ENCODE peak calls at places on chromosomes 4 and X, in four cellular contexts. One of them, this sample, is unnamed. For H3K4me1, the result is how much of the 10 kb centered on the place peaks cover.

GRCh38 chrX:148380107-148380506 is 120.3 kb upstream of the AFF2 start:
- DNase-seq in Peyer's patch: no peak
- DNase-seq in right cardiac atrium: no peak
- DNase-seq in right lobe of liver: no peak
- DNase-seq in this sample: no peak

GRCh38 chr4:126798214-126798613 is 834.5 kb upstream of the INTU start:
- DNase-seq in right lobe of liver: no peak
- DNase-seq in Peyer's patch: no peak
- DNase-seq in right cardiac atrium: no peak
- DNase-seq in this sample: no peak

GRCh38 chr4:54971474-54971950 is 153.9 kb downstream of the KDR start:
- DNase-seq in right cardiac atrium: no peak
- DNase-seq in Peyer's patch: no peak
- DNase-seq in right lobe of liver: no peak
- DNase-seq in this sample: no peak

GRCh38 chrX:122572461-122572860 is 611.6 kb upstream of the GRIA3 start:
- DNase-seq in Peyer's patch: no peak
- DNase-seq in right lobe of liver: no peak
- DNase-seq in right cardiac atrium: no peak
- DNase-seq in this sample: no peak

GRCh38 chr4:170988446-170988845 is 824.8 kb upstream of the GALNTL6 start:
- DNase-seq in right cardiac atrium: no peak
- DNase-seq in Peyer's patch: no peak
- DNase-seq in right lobe of liver: no peak
- DNase-seq in this sample: no peak

GRCh38 chr4:151045907-151046306 is 30.8 kb upstream of the LRBA start:
- DNase-seq in right lobe of liver: no peak
- DNase-seq in Peyer's patch: no peak
- DNase-seq in right cardiac atrium: no peak
- DNase-seq in this sample: no peak

GRCh38 chr4:147596377-147596776 is 20.8 kb upstream of the TMEM184C start:
- DNase-seq in right cardiac atrium: no peak
- DNase-seq in Peyer's patch: no peak
- DNase-seq in right lobe of liver: no peak
- DNase-seq in this sample: no peak

GRCh38 chrX:330726-331144 is 12.1 kb upstream of the GTPBP6 start:
- DNase-seq in Peyer's patch: no peak
- DNase-seq in right cardiac atrium: peak
- DNase-seq in right lobe of liver: peak
- DNase-seq in this sample: peak

GRCh38 chr4:185914583-185915199 is 102.7 kb upstream of the SORBS2 start:
- DNase-seq in right cardiac atrium: no peak
- DNase-seq in Peyer's patch: no peak
- DNase-seq in right lobe of liver: no peak
- DNase-seq in this sample: no peak

GRCh38 chrX:49106930-49107329 is 16.6 kb downstream of the GPKOW start:
- DNase-seq in right cardiac atrium: no peak
- DNase-seq in Peyer's patch: no peak
- DNase-seq in right lobe of liver: peak
- DNase-seq in this sample: no peak

GRCh38 chr4:24793219-24794005 is 2.0 kb upstream of the SOD3 start:
- DNase-seq in Peyer's patch: no peak
- DNase-seq in right cardiac atrium: no peak
- DNase-seq in right lobe of liver: no peak
- DNase-seq in this sample: no peak

GRCh38 chrX:22314211-22314610 is 41.5 kb downstream of the CBLL2 start:
- DNase-seq in right cardiac atrium: no peak
- DNase-seq in Peyer's patch: no peak
- DNase-seq in right lobe of liver: no peak
- DNase-seq in this sample: no peak

GRCh38 chrX:154373340-154374306 is 811 bp downstream of the FLNA start:
- DNase-seq in Peyer's patch: peak
- DNase-seq in right lobe of liver: peak
- DNase-seq in right cardiac atrium: peak
- DNase-seq in this sample: peak

GRCh38 chr4:136651278-136651667 is 881.0 kb downstream of the PCDH18 start:
- DNase-seq in right lobe of liver: no peak
- DNase-seq in right cardiac atrium: no peak
- DNase-seq in Peyer's patch: no peak
- DNase-seq in this sample: no peak

GRCh38 chr4:168449740-168450442 is 30.4 kb downstream of the DDX60L start:
- DNase-seq in Peyer's patch: no peak
- DNase-seq in right lobe of liver: no peak
- DNase-seq in right cardiac atrium: no peak
- DNase-seq in this sample: peak

GRCh38 chr4:184282251-184282713 is 64.6 kb upstream of the ENPP6 start:
- DNase-seq in right lobe of liver: peak
- DNase-seq in Peyer's patch: peak
- DNase-seq in right cardiac atrium: no peak
- DNase-seq in this sample: no peak

GRCh38 chrX:100410083-100410590 is at the start of gene PCDH19:
- DNase-seq in right cardiac atrium: peak
- DNase-seq in right lobe of liver: peak
- DNase-seq in Peyer's patch: no peak
- DNase-seq in this sample: peak

GRCh38 chr4:126271266-126271665 is 956.5 kb downstream of the FAT4 start:
- DNase-seq in Peyer's patch: no peak
- DNase-seq in right cardiac atrium: no peak
- DNase-seq in right lobe of liver: no peak
- DNase-seq in this sample: no peak

GRCh38 chr4:122205687-122206086 is 53.6 kb downstream of the BLTP1 start:
- DNase-seq in right cardiac atrium: no peak
- DNase-seq in right lobe of liver: no peak
- DNase-seq in Peyer's patch: no peak
- DNase-seq in this sample: no peak

GRCh38 chrX:149630681-149631292 is 805 bp downstream of the TMEM185A start:
- DNase-seq in right cardiac atrium: no peak
- DNase-seq in Peyer's patch: no peak
- DNase-seq in right lobe of liver: no peak
- DNase-seq in this sample: peak

GRCh38 chrX:23883737-23884354 is 23.9 kb downstream of the APOO start:
- DNase-seq in right cardiac atrium: no peak
- DNase-seq in right lobe of liver: no peak
- DNase-seq in Peyer's patch: no peak
- DNase-seq in this sample: no peak

GRCh38 chr4:19030536-19030935 is 1009.0 kb upstream of the LCORL start:
- DNase-seq in right lobe of liver: no peak
- DNase-seq in right cardiac atrium: no peak
- DNase-seq in Peyer's patch: no peak
- DNase-seq in this sample: no peak

GRCh38 chrX:15942307-15942706 is 87.7 kb upstream of the AP1S2 start:
- DNase-seq in Peyer's patch: no peak
- DNase-seq in right lobe of liver: no peak
- DNase-seq in right cardiac atrium: no peak
- DNase-seq in this sample: no peak

GRCh38 chrX:6095469-6095868 is 133.2 kb downstream of the NLGN4X start:
- DNase-seq in right lobe of liver: no peak
- DNase-seq in right cardiac atrium: no peak
- DNase-seq in Peyer's patch: no peak
- DNase-seq in this sample: no peak

GRCh38 chr4:6955261-6955911 is 45.8 kb downstream of the TBC1D14 start:
- DNase-seq in right cardiac atrium: no peak
- DNase-seq in right lobe of liver: peak
- DNase-seq in Peyer's patch: no peak
- DNase-seq in this sample: no peak
- H3K4me3 ChIP-seq in right cardiac atrium: no peak
- H3K4me3 ChIP-seq in right lobe of liver: no peak
- H3K4me3 ChIP-seq in Peyer's patch: no peak
- H3K4me3 ChIP-seq in this sample: no peak

GRCh38 chr4:110637408-110638131 is 14.7 kb upstream of the PITX2 start:
- DNase-seq in right lobe of liver: no peak
- DNase-seq in Peyer's patch: no peak
- DNase-seq in right cardiac atrium: no peak
- DNase-seq in this sample: no peak

GRCh38 chr4:110638347-110638746 is 15.5 kb upstream of the PITX2 start:
- DNase-seq in Peyer's patch: no peak
- DNase-seq in right lobe of liver: no peak
- DNase-seq in right cardiac atrium: no peak
- DNase-seq in this sample: no peak

GRCh38 chr4:110641218-110641617 is 18.3 kb upstream of the PITX2 start:
- DNase-seq in Peyer's patch: no peak
- DNase-seq in right cardiac atrium: no peak
- DNase-seq in right lobe of liver: no peak
- DNase-seq in this sample: no peak

GRCh38 chr4:110640608-110641007 is 17.7 kb upstream of the PITX2 start:
- DNase-seq in Peyer's patch: no peak
- DNase-seq in right lobe of liver: no peak
- DNase-seq in right cardiac atrium: no peak
- DNase-seq in this sample: no peak

GRCh38 chr4:110639207-110640092 is 16.6 kb upstream of the PITX2 start:
- DNase-seq in Peyer's patch: no peak
- DNase-seq in right lobe of liver: no peak
- DNase-seq in right cardiac atrium: no peak
- DNase-seq in this sample: no peak
- H3K4me1 ChIP-seq in Peyer's patch: under half
- H3K4me1 ChIP-seq in right lobe of liver: under half
- H3K4me1 ChIP-seq in right cardiac atrium: under half
- H3K4me1 ChIP-seq in this sample: under half

GRCh38 chr4:77184961-77185360 is 28.0 kb downstream of the CCNG2 start:
- DNase-seq in right cardiac atrium: no peak
- DNase-seq in right lobe of liver: no peak
- DNase-seq in Peyer's patch: no peak
- DNase-seq in this sample: no peak

GRCh38 chr4:77179512-77179911 is 22.5 kb downstream of the CCNG2 start:
- DNase-seq in right lobe of liver: no peak
- DNase-seq in right cardiac atrium: no peak
- DNase-seq in Peyer's patch: no peak
- DNase-seq in this sample: no peak

GRCh38 chr4:77184018-77184417 is 27.0 kb downstream of the CCNG2 start:
- DNase-seq in right cardiac atrium: no peak
- DNase-seq in right lobe of liver: no peak
- DNase-seq in Peyer's patch: no peak
- DNase-seq in this sample: no peak

GRCh38 chr4:77178560-77178959 is 21.6 kb downstream of the CCNG2 start:
- DNase-seq in right lobe of liver: no peak
- DNase-seq in right cardiac atrium: no peak
- DNase-seq in Peyer's patch: no peak
- DNase-seq in this sample: no peak

DNA sequence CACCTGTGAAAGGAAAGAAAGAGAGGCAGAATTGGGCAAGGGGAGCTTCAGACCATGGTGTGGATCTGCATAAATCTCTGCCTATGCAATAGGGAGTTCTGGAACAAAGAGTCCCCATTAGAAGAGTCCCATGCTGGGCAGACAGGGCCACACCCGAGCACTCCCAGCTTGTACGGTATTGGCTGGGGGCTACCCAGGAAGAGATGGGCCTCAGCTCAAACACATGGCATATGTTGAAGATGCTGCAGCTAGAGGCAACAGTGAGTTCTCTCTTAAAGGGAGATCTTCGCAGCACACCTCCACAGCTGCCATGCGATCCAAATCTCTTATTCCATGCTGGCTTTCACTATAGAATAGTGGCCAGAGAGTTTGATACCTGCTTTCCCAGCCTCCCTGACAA is 24.7 kb downstream of the CCNG2 start:
- DNase-seq in Peyer's patch: no peak
- DNase-seq in right cardiac atrium: no peak
- DNase-seq in right lobe of liver: no peak
- DNase-seq in this sample: no peak
- H3K27ac ChIP-seq in Peyer's patch: no peak
- H3K27ac ChIP-seq in right cardiac atrium: no peak
- H3K27ac ChIP-seq in right lobe of liver: no peak
- H3K27ac ChIP-seq in this sample: no peak

DNA sequence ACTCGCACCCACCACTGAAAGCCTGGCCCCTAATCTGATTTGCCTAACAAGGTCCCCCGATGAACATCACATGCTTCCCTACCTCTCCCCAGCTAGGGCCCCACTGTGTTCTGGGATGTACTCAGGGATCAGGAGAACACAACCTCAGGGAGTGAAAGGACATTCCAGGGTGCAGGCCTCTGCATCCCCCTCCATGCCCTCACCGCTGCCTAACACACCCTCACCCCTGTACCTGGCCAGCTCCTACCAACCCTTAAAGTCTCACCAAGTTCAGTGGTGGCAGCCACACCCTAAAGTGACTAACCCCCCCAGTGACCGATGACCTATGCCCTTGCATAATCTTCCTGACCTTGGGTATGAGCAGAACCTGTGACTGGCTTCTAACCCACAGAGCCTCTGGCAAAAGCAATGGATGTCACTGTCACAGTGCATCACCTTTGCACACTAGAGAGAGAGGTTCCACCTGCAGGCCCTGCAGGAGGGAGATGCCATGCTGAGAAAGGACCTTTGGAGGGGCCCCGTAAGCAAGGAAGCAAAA is 2.4 kb upstream of the AFAP1 start:
- DNase-seq in right lobe of liver: no peak
- DNase-seq in Peyer's patch: no peak
- DNase-seq in right cardiac atrium: no peak
- DNase-seq in this sample: no peak
- H3K4me3 ChIP-seq in right lobe of liver: no peak
- H3K4me3 ChIP-seq in Peyer's patch: no peak
- H3K4me3 ChIP-seq in right cardiac atrium: no peak
- H3K4me3 ChIP-seq in this sample: no peak